ENCODE peak calls at places on chromosomes 2 and 18, in four cellular contexts. I is sigmoid colon, N is cardiac muscle cell, D is PC-3. S is an unnamed sample.
A peak's percentile ranks its signal among the peaks of the same experiment; 100 is the strongest.

GRCh38 chr2:113324684-113325160 is 46.0 kb upstream of the PAX8 start:
- DNase-seq in I (no peak), N (peak; percentile 74), D (peak; percentile 75), S (no peak)

GRCh38 chr2:158060862-158061435 is 40.7 kb upstream of the UPP2 start:
- DNase-seq in I (no peak), N (peak; percentile 48), D (no peak), S (peak; percentile 16)

GRCh38 chr2:28276076-28276618 is 116.5 kb upstream of the FOSL2 start:
- DNase-seq in I (no peak), N (peak; percentile 89), D (peak; percentile 98), S (peak; percentile 98)

GRCh38 chr2:162435676-162436075 is 91.7 kb downstream of the GCA start:
- DNase-seq in I (no peak), N (no peak), D (peak; percentile 24), S (no peak)

GRCh38 chr2:208363485-208363884 is 43.1 kb upstream of the PTH2R start:
- DNase-seq in I (no peak), N (peak; percentile 73), D (peak; percentile 77), S (peak; percentile 47)

GRCh38 chr18:75135158-75135725 is 73.7 kb downstream of the PTGR3 start:
- DNase-seq in I (no peak), N (no peak), D (no peak), S (no peak)

GRCh38 chr18:78636260-78636659 is 343.4 kb upstream of the SALL3 start:
- DNase-seq in I (no peak), N (no peak), D (no peak), S (no peak)

GRCh38 chr2:74290066-74290465 is 53.1 kb downstream of the SLC4A5 start:
- DNase-seq in I (no peak), N (no peak), D (no peak), S (no peak)

GRCh38 chr2:30655211-30655610 is 152.0 kb downstream of the CAPN13 start:
- DNase-seq in I (no peak), N (no peak), D (no peak), S (no peak)

GRCh38 chr18:49585781-49586663 is 24.2 kb downstream of the LIPG start:
- DNase-seq in I (no peak), N (no peak), D (no peak), S (no peak)

GRCh38 chr2:54941248-54941984 is 108.8 kb downstream of the RTN4 start:
- DNase-seq in I (no peak), N (no peak), D (no peak), S (no peak)

GRCh38 chr2:11692966-11693521 is 23.0 kb upstream of the NTSR2 start:
- DNase-seq in I (peak; percentile 78), N (peak; percentile 73), D (peak; percentile 89), S (no peak)

GRCh38 chr18:67104700-67105284 is 411.7 kb downstream of the DSEL start:
- DNase-seq in I (no peak), N (peak; percentile 71), D (peak; percentile 80), S (peak; percentile 34)

GRCh38 chr2:179454443-179455218 is 190.0 kb upstream of the SESTD1 start:
- DNase-seq in I (no peak), N (peak; percentile 79), D (peak; percentile 91), S (peak; percentile 70)

GRCh38 chr18:41974661-41975286 is 19.7 kb downstream of the PIK3C3 start:
- DNase-seq in I (no peak), N (no peak), D (no peak), S (no peak)

GRCh38 chr2:47509981-47510380 is 107.0 kb downstream of the MSH2 start:
- DNase-seq in I (no peak), N (no peak), D (no peak), S (no peak)

GRCh38 chr2:132255714-132256113 is 94.0 kb upstream of the ANKRD30BL start:
- DNase-seq in I (no peak), N (no peak), D (no peak), S (no peak)

GRCh38 chr2:184599875-184600227 is 1.5 kb downstream of the ZNF804A start:
- DNase-seq in I (no peak), N (no peak), D (no peak), S (no peak)

GRCh38 chr2:24054366-24055010 is 4.9 kb downstream of the FKBP1B start:
- DNase-seq in I (no peak), N (peak; percentile 15), D (no peak), S (no peak)

GRCh38 chr2:109614715-109615636 is 812 bp downstream of the SOWAHC start:
- DNase-seq in I (peak; percentile 71), N (peak; percentile 45), D (no peak), S (no peak)

GRCh38 chr18:29188760-29189159 is 1011.8 kb upstream of the CDH2 start:
- DNase-seq in I (no peak), N (no peak), D (peak; percentile 64), S (no peak)

GRCh38 chr2:195756218-195756941 is 99.4 kb downstream of the SLC39A10 start:
- DNase-seq in I (no peak), N (no peak), D (peak; percentile 88), S (no peak)

GRCh38 chr18:28078849-28079248 is 98.1 kb downstream of the CDH2 start:
- DNase-seq in I (no peak), N (no peak), D (no peak), S (no peak)

GRCh38 chr2:158644139-158644538 is 151.0 kb upstream of the DAPL1 start:
- DNase-seq in I (no peak), N (peak; percentile 86), D (no peak), S (peak; percentile 75)

GRCh38 chr18:31438402-31438801 is 9.1 kb upstream of the DSG3 start:
- DNase-seq in I (no peak), N (no peak), D (no peak), S (no peak)

GRCh38 chr2:216548901-216549321 is 50.3 kb downstream of the RPL37A start:
- DNase-seq in I (peak; percentile 70), N (no peak), D (no peak), S (no peak)

GRCh38 chr2:12314119-12314735 is 402.5 kb upstream of the TRIB2 start:
- DNase-seq in I (no peak), N (no peak), D (no peak), S (no peak)

GRCh38 chr18:3790702-3791101 is 340.7 kb downstream of the TGIF1 start:
- DNase-seq in I (no peak), N (peak; percentile 42), D (no peak), S (no peak)

GRCh38 chr18:55781481-55781957 is 193.5 kb upstream of the TCF4 start:
- DNase-seq in I (no peak), N (peak; percentile 86), D (peak; percentile 69), S (no peak)

GRCh38 chr2:121388371-121388770 is 103.4 kb upstream of the TFCP2L1 start:
- DNase-seq in I (no peak), N (no peak), D (no peak), S (no peak)

GRCh38 chr2:86807462-86808275 is 17.0 kb upstream of the CD8A start:
- DNase-seq in I (no peak), N (peak; percentile 38), D (peak; percentile 79), S (no peak)

GRCh38 chr2:218418717-218419458 is at the start of gene VIL1:
- DNase-seq in I (no peak), N (no peak), D (no peak), S (no peak)

GRCh38 chr2:224837558-224837957 is 121.4 kb upstream of the CCDC195 start:
- DNase-seq in I (no peak), N (peak; percentile 88), D (peak; percentile 73), S (peak; percentile 54)

GRCh38 chr18:9743200-9744016 is 35.3 kb downstream of the RAB31 start:
- DNase-seq in I (no peak), N (peak; percentile 86), D (peak; percentile 99), S (peak; percentile 73)

GRCh38 chr2:75604479-75604878 is 42.1 kb upstream of the MRPL19 start:
- DNase-seq in I (no peak), N (no peak), D (peak; percentile 44), S (no peak)

GRCh38 chr2:111216811-111217652 is 96.3 kb downstream of the BCL2L11 start:
- DNase-seq in I (no peak), N (no peak), D (no peak), S (no peak)

GRCh38 chr2:99101697-99102096 is 39.8 kb upstream of the C2orf15 start:
- DNase-seq in I (no peak), N (peak; percentile 49), D (no peak), S (no peak)

GRCh38 chr2:231642631-231643493 is 50.2 kb downstream of the TEX44 start:
- DNase-seq in I (peak; percentile 95), N (peak; percentile 87), D (peak; percentile 98), S (peak; percentile 95)

DNA sequence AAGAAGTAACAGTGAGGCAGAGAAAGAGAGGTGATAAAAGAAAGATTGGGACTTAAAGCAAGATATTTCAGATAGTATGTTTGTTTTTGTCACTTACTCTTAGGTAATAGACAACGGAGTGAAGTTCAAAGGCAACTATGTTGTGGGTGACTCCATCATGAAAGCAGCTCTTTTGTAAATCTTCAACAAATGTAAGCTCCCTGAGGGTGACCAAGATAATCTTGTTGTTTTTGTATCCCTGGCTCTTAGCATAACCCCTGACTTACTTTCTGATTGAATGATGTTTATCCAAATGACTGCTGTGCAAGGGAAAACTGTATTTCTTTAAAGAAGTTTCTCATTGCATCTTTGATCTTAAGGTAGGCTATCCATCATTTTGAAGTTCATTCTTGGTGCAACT is 2.6 kb downstream of the MTCL1 start:
- DNase-seq in I (no peak), N (no peak), D (no peak), S (no peak)
- H3K4me3 ChIP-seq in I (peak overlapping the region; percentile 93), N (no peak overlapping the region), D (peak overlapping the region; percentile 78), S (peak overlapping the region; percentile 73)

DNA sequence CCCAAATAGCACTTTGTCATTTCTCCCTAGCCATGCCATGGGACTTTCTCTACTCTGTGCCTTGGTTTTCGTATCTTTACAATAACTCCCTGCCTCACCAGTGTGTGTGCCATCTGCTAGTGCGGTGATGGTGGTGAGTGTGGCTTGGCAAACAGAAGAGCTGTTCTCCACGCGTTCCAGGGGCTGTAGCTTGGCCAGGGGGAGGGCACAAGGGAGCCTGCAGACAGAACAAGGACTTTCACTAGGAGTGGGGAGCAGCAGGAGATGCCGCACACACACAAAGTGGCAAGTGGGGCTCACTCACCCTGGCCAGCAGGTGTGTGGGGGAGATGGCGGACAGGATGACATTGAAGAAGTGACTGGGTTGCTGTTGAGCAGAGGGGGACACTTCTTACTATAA is 196.9 kb downstream of the HAUS1 start:
- DNase-seq in I (no peak), N (no peak), D (no peak), S (no peak)
- TF ChIP-seq CTCF in I (no peak), N (no peak), D (no peak), S (no peak)

GRCh38 chr2:221569342-221570278 is 2.5 kb downstream of the EPHA4 start:
- DNase-seq in I (no peak), N (no peak), D (no peak), S (no peak)

GRCh38 chr2:221571391-221572179 is 519 bp downstream of the EPHA4 start:
- DNase-seq in I (peak; percentile 72), N (peak; percentile 53), D (peak; percentile 44), S (no peak)

GRCh38 chr2:221570321-221571107 is 1.6 kb downstream of the EPHA4 start:
- DNase-seq in I (no peak), N (peak; percentile 30), D (peak; percentile 39), S (no peak)

GRCh38 chr2:221572180-221572820 is at the start of gene EPHA4:
- DNase-seq in I (peak; percentile 94), N (peak; percentile 94), D (peak; percentile 87), S (peak; percentile 64)

GRCh38 chr2:221571108-221571390 is 1.1 kb downstream of the EPHA4 start:
- DNase-seq in I (no peak), N (peak; percentile 9), D (no peak), S (no peak)
- H3K4me3 ChIP-seq in I (peak overlapping the region; percentile 69), N (peak overlapping the region; percentile 58), D (peak overlapping the region; percentile 96), S (peak overlapping the region; percentile 91)

DNA sequence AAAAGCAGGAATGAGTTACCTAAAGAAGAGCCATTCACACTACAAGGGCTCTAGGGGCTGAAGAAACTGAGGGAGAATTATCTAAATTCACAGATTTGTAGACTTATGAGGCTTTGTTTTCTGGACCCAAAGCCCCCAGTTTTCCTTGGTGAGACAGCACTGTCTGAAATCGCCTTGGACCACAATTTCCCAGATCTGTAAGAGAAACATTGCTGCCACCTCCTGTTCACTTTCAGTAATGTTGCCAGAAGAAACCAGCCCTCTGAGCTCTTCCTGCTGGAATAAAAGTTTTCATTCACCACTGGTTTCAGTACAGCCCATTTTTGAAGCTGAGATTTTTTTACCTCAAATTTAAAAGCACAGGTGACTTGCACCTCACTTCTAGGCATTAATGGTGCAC is 169.2 kb downstream of the CDH20 start:
- DNase-seq in I (no peak), N (peak; percentile 78), D (peak; percentile 68), S (peak; percentile 41)
- TF ChIP-seq CTCF in I (peak; percentile 37), N (peak; percentile 73), D (peak; percentile 74), S (peak; percentile 76)

S was measured in AG09309.